ENCODE peak calls at places on chromosomes 3 and 15, in eight cellular contexts. L is pancreas; V is renal cortical epithelial cell; N is astrocyte of the spinal cord; I is cardiac fibroblast; P is fibroblast of lung; K is memory B cell; D is activated CD4-positive, alpha-beta T cell treated with anti-CD3 and anti-CD28 coated beads, Interleukin-2, amount 50 U/mL, for 1 hour. E is an unnamed sample.

GRCh38 chr3:132549890-132550578 is 47.0 kb upstream of the ACKR4 start:
- DNase-seq in P (peak), L (no peak), D (no peak), I (peak), N (peak), K (no peak), V (no peak), E (peak)

GRCh38 chr3:169759256-169759655 is 5.6 kb downstream of the TERC start:
- DNase-seq in P (peak), L (no peak), K (no peak), N (peak), I (peak), D (no peak), V (no peak), E (no peak)

GRCh38 chr3:59563072-59563605 is 513.3 kb upstream of the CFAP20DC start:
- DNase-seq in N (peak), K (no peak), P (peak), I (no peak), V (peak), D (no peak), L (no peak), E (no peak)

GRCh38 chr3:128598884-128599664 is 51.5 kb downstream of the RPN1 start:
- DNase-seq in L (no peak), K (no peak), I (no peak), N (no peak), V (no peak), D (no peak), P (peak), E (no peak)

GRCh38 chr3:156795890-156796451 is 30.2 kb upstream of the LEKR1 start:
- DNase-seq in L (no peak), K (no peak), I (no peak), D (no peak), P (peak), N (peak), V (peak), E (no peak)

GRCh38 chr3:66598168-66598567 is 97.3 kb upstream of the LRIG1 start:
- DNase-seq in N (peak), I (no peak), L (no peak), V (peak), D (no peak), P (peak), K (no peak), E (peak)

GRCh38 chr3:97291901-97292300 is 472.7 kb upstream of the ARL6 start:
- DNase-seq in K (no peak), V (no peak), P (no peak), I (no peak), D (no peak), L (no peak), N (no peak), E (no peak)

GRCh38 chr3:124131158-124132115 is 139.5 kb upstream of the ROPN1 start:
- DNase-seq in K (no peak), D (no peak), L (no peak), V (peak), I (no peak), N (no peak), P (no peak), E (no peak)

GRCh38 chr3:178236555-178237277 is 299.5 kb upstream of the KCNMB2 start:
- DNase-seq in D (no peak), K (no peak), P (peak), V (no peak), N (peak), L (no peak), I (peak), E (peak)

GRCh38 chr3:111143-112069 is 85.2 kb upstream of the CHL1 start:
- DNase-seq in D (no peak), L (no peak), I (no peak), K (no peak), N (no peak), V (no peak), P (no peak), E (no peak)

GRCh38 chr3:197306374-197307086 is 8.1 kb upstream of the DLG1 start:
- DNase-seq in P (peak), N (peak), K (no peak), V (peak), I (peak), L (no peak), D (no peak), E (peak)

GRCh38 chr15:51076898-51077564 is 17.7 kb downstream of the TNFAIP8L3 start:
- DNase-seq in I (peak), K (no peak), D (no peak), N (peak), P (peak), L (peak), V (peak), E (peak)

GRCh38 chr15:68315495-68316007 is 38.0 kb downstream of the FEM1B start:
- DNase-seq in L (no peak), N (peak), K (no peak), P (no peak), I (no peak), V (no peak), D (no peak), E (no peak)

GRCh38 chr3:150248116-150248864 is 159.8 kb upstream of the TSC22D2 start:
- DNase-seq in L (no peak), I (peak), D (no peak), P (peak), V (peak), K (no peak), N (peak), E (peak)

GRCh38 chr15:69415381-69415780 is 1.2 kb downstream of the KIF23 start:
- DNase-seq in V (no peak), L (no peak), I (peak), N (no peak), K (no peak), P (peak), D (no peak), E (no peak)

GRCh38 chr15:57138260-57138895 is 219.9 kb downstream of the TCF12 start:
- DNase-seq in P (peak), I (peak), K (no peak), L (peak), N (peak), D (no peak), V (peak), E (peak)

GRCh38 chr15:70324001-70324974 is 226.6 kb upstream of the TLE3 start:
- DNase-seq in L (no peak), D (no peak), P (peak), V (peak), N (peak), I (no peak), K (no peak), E (no peak)

GRCh38 chr3:50325497-50326181 is 2.4 kb downstream of the TUSC2 start:
- DNase-seq in N (no peak), L (no peak), P (no peak), V (no peak), D (no peak), K (no peak), I (no peak), E (no peak)

E was measured in non-pigmented ciliary epithelial cell.